ENCODE peak calls at places on chromosomes 4 and X, in four cellular contexts. K, L, X and R are unnamed samples.

GRCh38 chr4:1342003-1342402 is 5.0 kb upstream of the UVSSA start:
- DNase-seq in L (no peak), X (no peak), K (no peak), R (no peak)

GRCh38 chrX:31057691-31058090 is 14.2 kb downstream of the FTHL17 start:
- DNase-seq in L (no peak), X (no peak), K (no peak), R (no peak)

GRCh38 chr4:101795704-101796103 is 5.2 kb downstream of the BANK1 start:
- DNase-seq in L (no peak), K (no peak), X (no peak), R (no peak)

GRCh38 chr4:111330786-111331185 is 707.9 kb upstream of the PITX2 start:
- DNase-seq in L (no peak), K (no peak), X (no peak), R (no peak)

GRCh38 chrX:113274801-113275200 is 434.2 kb upstream of the AMOT start:
- DNase-seq in K (no peak), X (no peak), L (no peak), R (no peak)

GRCh38 chr4:168864831-168865541 is 145.1 kb downstream of the CBR4 start:
- DNase-seq in X (no peak), L (no peak), K (no peak), R (no peak)

GRCh38 chrX:12349201-12349600 is 210.9 kb downstream of the FRMPD4 start:
- DNase-seq in K (no peak), L (no peak), X (no peak), R (no peak)

GRCh38 chrX:94551831-94552230 is 877.8 kb downstream of the FAM133A start:
- DNase-seq in X (no peak), K (no peak), L (no peak), R (no peak)

GRCh38 chr4:26858035-26858918 is 2.4 kb upstream of the STIM2 start:
- DNase-seq in K (no peak), L (no peak), X (no peak), R (no peak)

GRCh38 chr4:17115546-17115945 is 217.1 kb upstream of the LDB2 start:
- DNase-seq in L (no peak), X (no peak), K (no peak), R (no peak)

GRCh38 chr4:159344877-159345276 is 242.0 kb downstream of the RAPGEF2 start:
- DNase-seq in K (no peak), X (no peak), L (no peak), R (no peak)

GRCh38 chr4:113397114-113397701 is 347.8 kb downstream of the ANK2 start:
- DNase-seq in X (no peak), K (no peak), L (no peak), R (no peak)

GRCh38 chr4:39514888-39515401 is 12.3 kb downstream of the UGDH start:
- DNase-seq in L (peak), X (no peak), K (peak), R (peak)

GRCh38 chr4:5470318-5470889 is 238.0 kb downstream of the EVC2 start:
- DNase-seq in X (no peak), L (no peak), K (no peak), R (no peak)

GRCh38 chr4:78047366-78047765 is 9.8 kb upstream of the FRAS1 start:
- DNase-seq in L (no peak), X (no peak), K (no peak), R (no peak)

GRCh38 chr4:75513529-75514130 is 573 bp downstream of the RCHY1 start:
- DNase-seq in L (no peak), X (no peak), K (no peak), R (no peak)

GRCh38 chr4:23369331-23369730 is 520.5 kb downstream of the PPARGC1A start:
- DNase-seq in L (no peak), X (no peak), K (no peak), R (no peak)

GRCh38 chr4:70945046-70945445 is 42.9 kb downstream of the MOB1B start:
- DNase-seq in X (no peak), L (no peak), K (no peak), R (no peak)

GRCh38 chr4:140135529-140136021 is 18.4 kb downstream of the MAML3 start:
- DNase-seq in K (no peak), X (no peak), L (no peak), R (no peak)

GRCh38 chr4:98148856-98149255 is 5.6 kb upstream of the STPG2 start:
- DNase-seq in X (no peak), K (no peak), L (no peak), R (no peak)

GRCh38 chr4:155675709-155676429 is 9.2 kb downstream of the GUCY1A1 start:
- DNase-seq in K (no peak), L (no peak), X (no peak), R (no peak)

GRCh38 chrX:16839852-16840460 is 30.2 kb downstream of the RBBP7 start:
- DNase-seq in K (no peak), L (no peak), X (no peak), R (no peak)

GRCh38 chr4:98996056-98996941 is 778 bp downstream of the METAP1 start:
- DNase-seq in X (no peak), K (peak), L (no peak), R (no peak)

GRCh38 chr4:169207436-169208089 is 63.2 kb downstream of the SH3RF1 start:
- DNase-seq in L (no peak), K (no peak), X (no peak), R (no peak)

GRCh38 chr4:146132445-146132844 is 43.1 kb upstream of the LSM6 start:
- DNase-seq in L (no peak), X (no peak), K (no peak), R (no peak)

GRCh38 chrX:30971761-30972603 is 82.9 kb upstream of the TAB3 start:
- DNase-seq in L (peak), K (peak), X (peak), R (no peak)

GRCh38 chr4:162015090-162015489 is 148.7 kb downstream of the FSTL5 start:
- DNase-seq in K (no peak), X (no peak), L (no peak), R (no peak)

GRCh38 chr4:116839826-116840225 is 245.6 kb downstream of the TRAM1L1 start:
- DNase-seq in X (no peak), K (no peak), L (no peak), R (no peak)

GRCh38 chr4:6263541-6264540 is 5.8 kb upstream of the WFS1 start:
- DNase-seq in X (no peak), K (peak), L (no peak), R (no peak)

GRCh38 chr4:110195561-110196205 is 2.7 kb downstream of the ELOVL6 start:
- DNase-seq in L (no peak), X (no peak), K (no peak), R (no peak)

GRCh38 chrX:153646620-153647373 is at the start of gene DUSP9:
- DNase-seq in K (peak), L (no peak), X (peak), R (no peak)

DNA sequence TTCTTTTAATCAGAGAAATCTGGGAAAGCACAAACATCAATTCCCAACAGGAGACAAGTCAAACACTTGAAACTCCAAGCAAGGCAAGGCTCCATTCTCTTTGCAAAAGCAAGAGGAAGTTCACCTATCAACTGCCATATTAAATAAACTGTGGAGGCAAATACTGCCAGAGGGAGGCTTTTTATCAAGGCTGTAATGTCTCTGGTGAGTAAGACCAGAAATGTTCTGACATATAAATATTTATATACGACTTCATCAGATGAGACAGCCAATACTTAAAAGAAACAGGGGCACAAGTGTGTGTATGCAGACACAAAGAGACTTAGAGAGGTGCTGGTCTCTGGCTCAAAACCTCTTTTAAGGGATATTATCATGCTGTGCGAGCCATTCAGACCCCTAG is 24.5 kb downstream of the DCX start:
- DNase-seq in X (no peak), L (no peak), K (no peak), R (no peak)
- TF ChIP-seq TCF7L2 in X (no peak), L (no peak), K (no peak), R (no peak)

GRCh38 chr4:141153751-141154510 is 20.7 kb upstream of the RNF150 start:
- DNase-seq in L (no peak), K (no peak), X (no peak), R (no peak)

GRCh38 chr4:141154725-141155124 is 21.5 kb upstream of the RNF150 start:
- DNase-seq in L (no peak), X (no peak), K (no peak), R (no peak)

GRCh38 chr4:141155586-141155985 is 22.3 kb upstream of the RNF150 start:
- DNase-seq in X (no peak), K (no peak), L (no peak), R (no peak)

DNA sequence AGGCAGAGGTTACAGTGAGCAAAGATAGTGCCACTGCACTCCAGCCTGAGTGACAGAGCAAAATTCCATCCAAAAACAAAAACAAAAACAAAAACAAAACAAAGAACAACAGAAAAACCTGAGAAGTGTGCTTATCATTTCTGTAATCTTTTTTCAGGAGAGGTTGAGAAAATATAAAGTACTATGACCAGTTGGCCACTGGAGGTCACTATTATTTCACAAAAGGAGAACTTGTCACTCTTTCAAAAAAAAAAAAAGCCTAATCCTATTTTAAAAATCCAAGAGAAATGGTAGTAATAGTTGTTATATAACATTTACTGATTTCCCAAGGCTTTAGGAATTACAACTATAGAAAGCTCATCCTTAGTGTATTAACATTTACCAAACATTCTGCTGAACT is 24.9 kb upstream of the RNF150 start:
- DNase-seq in L (peak), K (peak), X (peak), R (peak)
- TF ChIP-seq SIN3A in L (no peak), K (no peak), X (no peak), R (no peak)

GRCh38 chr4:11471613-11472012 is 42.9 kb upstream of the HS3ST1 start:
- DNase-seq in K (no peak), L (no peak), X (no peak), R (no peak)
- TF ChIP-seq TCF7L2 in K (no peak), L (no peak), X (no peak), R (no peak)

GRCh38 chr4:7422098-7422897 is 12.4 kb downstream of the PSAPL1 start:
- DNase-seq in L (no peak), X (no peak), K (no peak), R (no peak)

GRCh38 chr4:7419961-7420660 is 14.6 kb downstream of the PSAPL1 start:
- DNase-seq in X (no peak), K (no peak), L (no peak), R (no peak)

GRCh38 chr4:7421356-7422097 is 13.2 kb downstream of the PSAPL1 start:
- DNase-seq in X (no peak), K (no peak), L (no peak), R (no peak)

GRCh38 chr4:7422898-7423180 is 11.9 kb downstream of the PSAPL1 start:
- DNase-seq in K (no peak), L (no peak), X (no peak), R (no peak)

DNA sequence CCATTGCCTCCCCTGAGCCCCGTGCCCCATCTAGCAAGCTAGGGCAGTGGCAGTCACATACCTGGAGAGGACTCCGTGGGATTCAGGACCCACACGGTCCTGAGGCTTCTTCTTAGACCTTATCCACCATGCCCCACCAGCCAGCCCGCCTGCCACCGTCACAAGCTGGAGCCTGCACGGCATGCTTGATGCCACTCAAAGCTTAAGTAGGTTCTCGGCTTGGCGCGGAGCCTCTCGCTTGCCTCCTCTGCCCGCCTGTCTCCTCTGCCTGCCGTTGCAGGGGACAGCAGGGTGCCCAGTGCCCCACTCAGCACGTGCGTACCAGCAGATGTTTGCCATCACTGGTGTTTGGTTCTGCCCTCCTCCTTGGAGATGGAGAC is 14.1 kb downstream of the PSAPL1 start:
- DNase-seq in K (no peak), X (no peak), L (no peak), R (no peak)
- TF ChIP-seq SIN3A in K (no peak), X (no peak), L (no peak), R (no peak)

GRCh38 chrX:152204919-152205318 is 66.5 kb upstream of the MAGEA10 start:
- DNase-seq in X (no peak), L (no peak), K (no peak), R (no peak)
- TF ChIP-seq TCF7L2 in X (no peak), L (no peak), K (no peak), R (no peak)

DNA sequence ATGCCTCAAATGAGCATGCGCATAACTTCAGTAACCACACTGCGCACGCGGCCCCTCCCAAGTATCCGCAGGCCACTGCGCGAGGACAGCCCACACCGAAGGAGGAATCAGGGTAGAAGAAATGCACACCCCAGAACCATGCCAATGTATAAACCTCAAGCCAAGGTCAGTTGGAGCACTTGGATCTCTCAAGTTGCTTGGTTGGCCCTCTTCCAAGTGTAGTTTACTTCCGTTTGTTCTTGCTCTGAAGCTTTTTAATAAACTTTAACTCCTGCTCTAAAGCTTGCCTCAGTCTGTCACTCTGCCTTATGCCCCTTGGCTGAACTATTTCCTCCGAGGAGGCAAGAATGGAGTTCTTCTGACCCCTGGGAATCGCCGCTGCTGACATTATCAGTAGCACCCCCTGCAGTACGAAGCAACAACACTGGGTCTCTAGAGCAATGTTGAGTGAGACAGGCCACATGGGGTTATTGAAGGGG is 22.0 kb upstream of the SPINK2 start:
- DNase-seq in L (no peak), X (no peak), K (no peak), R (no peak)
- TF ChIP-seq SIN3A in L (no peak), X (no peak), K (no peak), R (no peak)

GRCh38 chr4:119300388-119301131 is 21.4 kb downstream of the FABP2 start:
- DNase-seq in X (peak), L (peak), K (peak), R (peak)
- TF ChIP-seq TCF7L2 in X (no peak), L (peak), K (no peak), R (peak)

GRCh38 chrX:1899841-1900240 is 285.0 kb downstream of the ASMT start:
- DNase-seq in K (no peak), L (no peak), X (no peak), R (no peak)
- TF ChIP-seq SIN3A in K (no peak), L (no peak), X (no peak), R (no peak)

GRCh38 chr4:147834480-147834879 is 102.6 kb downstream of the ARHGAP10 start:
- DNase-seq in X (no peak), L (no peak), K (no peak), R (no peak)

GRCh38 chr4:147833741-147834140 is 101.9 kb downstream of the ARHGAP10 start:
- DNase-seq in K (no peak), X (no peak), L (no peak), R (no peak)

GRCh38 chr4:147830987-147831386 is 99.1 kb downstream of the ARHGAP10 start:
- DNase-seq in L (peak), K (no peak), X (no peak), R (no peak)

GRCh38 chr4:147831452-147832192 is 99.7 kb downstream of the ARHGAP10 start:
- DNase-seq in K (no peak), L (peak), X (no peak), R (peak)

DNA sequence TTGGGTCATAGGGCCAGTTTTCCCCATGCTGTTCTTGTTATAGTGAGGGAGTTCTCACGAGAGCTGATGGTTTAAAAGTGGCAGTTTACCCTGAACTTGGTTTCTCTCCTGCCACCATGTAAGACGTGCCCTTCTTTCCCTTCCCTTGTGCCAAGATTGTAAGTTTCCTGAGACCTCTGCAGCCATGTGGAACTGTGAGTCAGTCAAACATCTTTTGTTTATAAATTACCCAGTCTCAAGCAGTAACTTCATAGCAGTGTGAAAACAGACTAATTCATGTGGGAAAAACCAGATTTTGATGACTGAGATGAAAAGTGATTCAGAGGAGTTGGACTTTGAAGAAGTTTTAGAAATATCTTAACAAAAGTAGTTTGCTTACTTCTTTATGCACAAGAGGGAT is 101.4 kb downstream of the ARHGAP10 start:
- DNase-seq in X (no peak), K (no peak), L (no peak), R (no peak)
- TF ChIP-seq TCF7L2 in X (no peak), K (no peak), L (no peak), R (no peak)